ENCODE peak calls at places on chromosomes 5 and 9, in eight cellular contexts. One of them, this sample, is unnamed.

GRCh38 chr9:27033815-27034403 is 28.4 kb upstream of the LRRC19 start:
- DNase-seq in lung: peak; percentile 44
- DNase-seq in T-helper 1 cell: peak; percentile 25
- DNase-seq in T1000: peak; percentile 22
- DNase-seq in GM10248: peak; percentile 57
- DNase-seq in Peyer's patch: no peak
- DNase-seq in adipocyte: peak; percentile 80
- DNase-seq in spleen: no peak
- DNase-seq in this sample: peak; percentile 41

GRCh38 chr5:61286446-61287132 is 45.5 kb upstream of the ZSWIM6 start:
- DNase-seq in lung: no peak
- DNase-seq in T-helper 1 cell: no peak
- DNase-seq in T1000: no peak
- DNase-seq in adipocyte: peak; percentile 58
- DNase-seq in spleen: no peak
- DNase-seq in GM10248: no peak
- DNase-seq in Peyer's patch: no peak
- DNase-seq in this sample: no peak

GRCh38 chr9:101566904-101567724 is 27.7 kb downstream of the PPP3R2 start:
- DNase-seq in spleen: no peak
- DNase-seq in Peyer's patch: no peak
- DNase-seq in GM10248: peak; percentile 12
- DNase-seq in lung: no peak
- DNase-seq in T1000: no peak
- DNase-seq in adipocyte: peak; percentile 41
- DNase-seq in T-helper 1 cell: peak; percentile 53
- DNase-seq in this sample: peak; percentile 1

GRCh38 chr5:129395247-129395646 is 64.9 kb upstream of the ADAMTS19 start:
- DNase-seq in Peyer's patch: no peak
- DNase-seq in adipocyte: no peak
- DNase-seq in T-helper 1 cell: no peak
- DNase-seq in spleen: no peak
- DNase-seq in T1000: no peak
- DNase-seq in GM10248: no peak
- DNase-seq in lung: no peak
- DNase-seq in this sample: no peak

GRCh38 chr5:138051441-138052296 is 18.8 kb upstream of the FAM13B start:
- DNase-seq in spleen: no peak
- DNase-seq in T1000: no peak
- DNase-seq in T-helper 1 cell: no peak
- DNase-seq in Peyer's patch: no peak
- DNase-seq in GM10248: no peak
- DNase-seq in lung: no peak
- DNase-seq in adipocyte: no peak
- DNase-seq in this sample: no peak

GRCh38 chr9:33860200-33860871 is 43.4 kb downstream of the UBE2R2 start:
- DNase-seq in Peyer's patch: no peak
- DNase-seq in adipocyte: peak; percentile 15
- DNase-seq in T1000: no peak
- DNase-seq in GM10248: no peak
- DNase-seq in spleen: no peak
- DNase-seq in lung: no peak
- DNase-seq in T-helper 1 cell: no peak
- DNase-seq in this sample: no peak

GRCh38 chr9:134366223-134367031 is 40.2 kb downstream of the RXRA start:
- DNase-seq in T-helper 1 cell: no peak
- DNase-seq in lung: peak; percentile 90
- DNase-seq in Peyer's patch: peak; percentile 90
- DNase-seq in T1000: peak; percentile 74
- DNase-seq in adipocyte: peak; percentile 97
- DNase-seq in spleen: peak; percentile 93
- DNase-seq in GM10248: no peak
- DNase-seq in this sample: no peak

GRCh38 chr9:124574534-124574933 is 67.3 kb upstream of the NR5A1 start:
- DNase-seq in T1000: no peak
- DNase-seq in lung: no peak
- DNase-seq in GM10248: no peak
- DNase-seq in T-helper 1 cell: no peak
- DNase-seq in Peyer's patch: no peak
- DNase-seq in adipocyte: no peak
- DNase-seq in spleen: no peak
- DNase-seq in this sample: no peak

GRCh38 chr9:127895811-127896210 is 3.6 kb downstream of the ST6GALNAC6 start:
- DNase-seq in spleen: no peak
- DNase-seq in lung: no peak
- DNase-seq in adipocyte: no peak
- DNase-seq in GM10248: no peak
- DNase-seq in Peyer's patch: no peak
- DNase-seq in T-helper 1 cell: no peak
- DNase-seq in T1000: no peak
- DNase-seq in this sample: no peak

GRCh38 chr9:95316794-95317118 is 753 bp downstream of the FANCC start:
- DNase-seq in Peyer's patch: peak; percentile 82
- DNase-seq in spleen: peak; percentile 88
- DNase-seq in T-helper 1 cell: peak; percentile 47
- DNase-seq in adipocyte: peak; percentile 81
- DNase-seq in T1000: peak; percentile 65
- DNase-seq in lung: peak; percentile 76
- DNase-seq in GM10248: peak; percentile 75
- DNase-seq in this sample: no peak